ENCODE peak calls at places on chromosomes 13 and 19, in seven cellular contexts. H is transverse colon, C is stomach, Y is H1, J is HCT116, P is HepG2, X is upper lobe of left lung. O is an unnamed sample.

GRCh38 chr19:53812335-53812734 is 11.8 kb downstream of the NLRP12 start:
- DNase-seq in H (no peak), C (no peak), Y (peak; percentile 54), J (no peak), P (no peak), X (no peak), O (no peak)

GRCh38 chr19:4375620-4376228 is 24.6 kb downstream of the SH3GL1 start:
- DNase-seq in H (peak; percentile 38), C (no peak), Y (no peak), J (no peak), P (peak; percentile 51), X (no peak), O (no peak)

GRCh38 chr13:40483601-40484000 is 182.8 kb downstream of the FOXO1 start:
- DNase-seq in H (no peak), C (no peak), Y (no peak), J (no peak), P (no peak), X (no peak), O (no peak)

GRCh38 chr13:37534181-37534580 is 64.4 kb downstream of the POSTN start:
- DNase-seq in H (no peak), C (no peak), Y (no peak), J (no peak), P (no peak), X (no peak), O (no peak)

GRCh38 chr19:9986787-9987281 is 23.5 kb downstream of the COL5A3 start:
- DNase-seq in H (peak; percentile 13), C (no peak), Y (no peak), J (no peak), P (no peak), X (no peak), O (peak; percentile 32)

GRCh38 chr13:100197591-100198365 is 108.9 kb downstream of the PCCA start:
- DNase-seq in H (peak; percentile 46), C (peak; percentile 73), Y (no peak), J (no peak), P (no peak), X (no peak), O (no peak)

GRCh38 chr19:12954150-12954962 is 2.7 kb downstream of the GADD45GIP1 start:
- DNase-seq in H (no peak), C (no peak), Y (no peak), J (no peak), P (no peak), X (no peak), O (no peak)

GRCh38 chr13:53141336-53141735 is 112.7 kb downstream of the OLFM4 start:
- DNase-seq in H (no peak), C (no peak), Y (no peak), J (no peak), P (no peak), X (no peak), O (no peak)

GRCh38 chr19:49585023-49585422 is 3.9 kb downstream of the PRRG2 start:
- DNase-seq in H (no peak), C (no peak), Y (peak; percentile 81), J (no peak), P (no peak), X (no peak), O (no peak)

GRCh38 chr13:51874651-51875050 is 12.9 kb downstream of the CCDC70 start:
- DNase-seq in H (no peak), C (no peak), Y (no peak), J (no peak), P (no peak), X (no peak), O (no peak)

GRCh38 chr13:112742583-112742982 is 52.7 kb downstream of the ATP11A start:
- DNase-seq in H (no peak), C (no peak), Y (no peak), J (no peak), P (no peak), X (no peak), O (no peak)

GRCh38 chr13:30796833-30797601 is 61.7 kb downstream of the ALOX5AP start:
- DNase-seq in H (no peak), C (no peak), Y (no peak), J (no peak), P (no peak), X (no peak), O (peak; percentile 70)

GRCh38 chr13:95403349-95404140 is 102.3 kb upstream of the ABCC4 start:
- DNase-seq in H (no peak), C (no peak), Y (peak; percentile 83), J (no peak), P (no peak), X (no peak), O (no peak)

GRCh38 chr13:70568571-70568970 is 460.3 kb upstream of the KLHL1 start:
- DNase-seq in H (no peak), C (no peak), Y (no peak), J (peak; percentile 19), P (peak; percentile 25), X (no peak), O (no peak)

GRCh38 chr13:101575591-101575990 is 123.1 kb downstream of the ITGBL1 start:
- DNase-seq in H (no peak), C (no peak), Y (no peak), J (no peak), P (no peak), X (no peak), O (no peak)

GRCh38 chr19:41218615-41219507 is at the start of gene AXL:
- DNase-seq in H (peak; percentile 64), C (peak; percentile 39), Y (peak; percentile 90), J (peak; percentile 38), P (peak; percentile 25), X (peak; percentile 53), O (peak; percentile 93)

GRCh38 chr13:74710006-74710405 is 575.8 kb upstream of the KLF12 start:
- DNase-seq in H (no peak), C (no peak), Y (no peak), J (no peak), P (no peak), X (no peak), O (no peak)

DNA sequence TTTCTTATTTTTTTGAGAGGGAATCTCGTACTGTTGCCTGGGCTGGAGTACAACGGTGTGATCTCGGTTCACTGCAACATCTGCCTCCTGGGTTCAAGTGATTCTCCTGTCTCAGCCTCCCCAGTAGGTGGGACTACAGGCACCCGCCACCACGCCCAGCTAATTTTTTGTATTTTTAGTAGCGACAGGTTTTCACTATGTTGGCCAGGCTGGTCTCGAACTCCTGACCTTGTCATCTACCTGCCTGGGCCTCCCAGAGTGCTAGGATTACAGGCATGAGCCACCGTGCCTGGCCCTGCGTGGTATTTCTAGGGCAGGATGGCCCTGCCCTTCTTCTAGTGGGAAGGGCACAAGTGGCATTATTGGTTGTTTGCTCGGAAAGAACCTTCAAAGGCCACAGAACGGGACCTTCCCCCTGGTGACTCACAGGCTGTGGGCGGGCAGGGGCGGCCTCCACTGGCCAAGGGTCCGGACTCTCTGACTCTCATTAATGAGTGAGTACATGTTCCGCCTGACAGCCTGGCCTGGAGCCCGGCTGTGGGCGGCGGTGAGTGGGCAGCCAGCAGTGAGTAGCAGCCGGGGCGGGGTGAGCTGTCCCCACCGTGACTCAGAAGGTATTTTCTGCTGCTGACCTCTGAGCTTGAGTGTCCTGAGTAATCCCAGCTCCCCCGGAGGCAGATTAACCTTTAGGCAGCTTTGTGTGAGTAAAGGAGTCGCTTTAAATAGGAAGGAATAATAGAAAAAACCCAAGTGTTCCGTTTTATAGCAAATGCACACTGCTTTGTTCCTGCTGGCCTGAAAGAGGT is 5.1 kb downstream of the DOT1L start:
- DNase-seq in H (peak; percentile 94), C (peak; percentile 96), Y (no peak), J (peak; percentile 98), P (peak; percentile 99), X (peak; percentile 99), O (peak; percentile 95)
- H3K4me1 ChIP-seq in H (peaks cover 69% of the 10 kb centered on the region), C (peaks cover 94% of the 10 kb centered on the region), Y (peaks cover 7% of the 10 kb centered on the region), J (peaks cover 73% of the 10 kb centered on the region), P (peaks cover 79% of the 10 kb centered on the region), X (peaks cover 69% of the 10 kb centered on the region), O (peaks cover 11% of the 10 kb centered on the region)

GRCh38 chr19:7645159-7645558 is 8.2 kb downstream of the STXBP2 start:
- DNase-seq in H (no peak), C (no peak), Y (no peak), J (no peak), P (no peak), X (no peak), O (no peak)
- TF ChIP-seq POLR2A in H (no peak), C (no peak), Y (no peak), J (no peak), P (no peak), X (no peak), O (no peak)

GRCh38 chr19:1038995-1039645 is 787 bp upstream of the ABCA7 start:
- DNase-seq in H (no peak), C (no peak), Y (peak; percentile 63), J (no peak), P (no peak), X (no peak), O (no peak)

GRCh38 chr19:1041835-1042685 is 2.2 kb downstream of the ABCA7 start:
- DNase-seq in H (peak; percentile 94), C (peak; percentile 67), Y (no peak), J (peak; percentile 90), P (no peak), X (no peak), O (no peak)

GRCh38 chr19:1040476-1041271 is 767 bp downstream of the ABCA7 start:
- DNase-seq in H (peak; percentile 94), C (peak; percentile 94), Y (peak; percentile 95), J (peak; percentile 96), P (peak; percentile 87), X (peak; percentile 93), O (peak; percentile 89)

GRCh38 chr19:1041272-1041834 is 1.4 kb downstream of the ABCA7 start:
- DNase-seq in H (no peak), C (no peak), Y (no peak), J (no peak), P (no peak), X (no peak), O (no peak)

DNA sequence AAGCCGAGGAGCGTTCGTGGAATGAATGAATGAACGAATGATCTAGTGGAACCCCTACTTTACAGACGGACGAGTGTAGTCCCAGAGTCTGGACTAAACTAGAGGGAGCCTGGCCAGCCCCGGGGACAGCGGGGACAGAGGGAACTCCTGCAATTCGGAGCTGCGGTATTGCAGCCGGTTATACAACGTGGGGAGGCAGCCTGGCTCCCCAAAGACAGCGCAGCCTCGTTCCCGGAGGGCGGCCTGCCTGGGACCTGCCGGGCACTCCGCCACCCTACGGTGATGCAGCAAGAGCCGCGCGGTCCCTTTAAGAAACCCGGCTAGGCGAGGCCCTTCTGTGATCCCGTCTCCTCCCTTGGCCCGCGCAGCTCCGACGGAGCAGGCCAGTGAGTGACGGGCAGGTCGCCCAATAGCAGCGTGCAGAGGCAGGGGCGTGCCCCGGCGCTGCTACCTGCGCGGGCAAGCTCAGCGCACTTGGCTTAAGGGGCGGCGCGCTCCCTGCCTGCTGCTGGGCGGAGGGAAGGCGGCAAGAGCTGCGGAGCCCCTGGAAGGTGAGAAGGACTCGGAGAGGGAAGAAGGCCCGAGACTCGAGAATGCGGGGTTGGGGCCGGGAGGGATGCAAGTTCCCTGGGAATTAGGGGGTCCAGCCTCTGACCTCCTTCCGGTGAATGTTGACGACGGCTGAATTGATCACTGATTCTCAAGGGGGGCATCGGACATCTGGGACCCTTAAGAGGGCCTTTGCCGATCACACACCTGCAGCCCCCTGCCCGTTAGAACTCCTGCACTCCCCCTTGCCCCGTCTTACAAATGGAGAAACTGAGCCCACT is at the start of gene ABCA7:
- DNase-seq in H (peak; percentile 99), C (peak; percentile 100), Y (peak; percentile 100), J (peak; percentile 96), P (peak; percentile 90), X (peak; percentile 99), O (peak; percentile 98)
- TF ChIP-seq POLR2AphosphoS5 in H (peak; percentile 96), C (peak; percentile 80), Y (peak; percentile 93), J (peak; percentile 70), P (no peak), X (peak; percentile 92), O (peak; percentile 62)

DNA sequence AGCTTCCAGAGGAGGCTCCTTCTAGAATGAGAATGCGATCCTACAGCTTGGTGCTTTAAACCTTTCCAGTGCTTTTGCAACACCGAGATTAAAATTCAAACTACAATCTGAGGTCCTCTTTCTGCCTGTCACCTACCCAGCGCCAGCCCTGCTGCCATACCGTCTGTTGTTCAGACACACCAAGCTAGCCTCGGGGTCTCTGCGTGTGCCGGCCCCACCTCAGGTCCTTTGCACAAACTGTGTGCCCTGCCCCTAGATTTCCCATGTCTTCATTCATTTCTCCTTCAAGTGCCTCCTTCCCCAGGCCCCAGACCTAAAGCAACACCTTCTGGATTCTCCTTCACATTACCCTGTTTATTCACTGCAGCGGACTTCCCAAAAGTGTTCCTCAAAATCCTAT is 11.1 kb downstream of the HSH2D start:
- DNase-seq in H (no peak), C (no peak), Y (no peak), J (no peak), P (no peak), X (no peak), O (no peak)
- H3K4me1 ChIP-seq in H (no peaks in the 10 kb centered on the region), C (no peaks in the 10 kb centered on the region), Y (no peaks in the 10 kb centered on the region), J (peaks cover 24% of the 10 kb centered on the region), P (no peaks in the 10 kb centered on the region), X (no peaks in the 10 kb centered on the region), O (no peaks in the 10 kb centered on the region)

O was measured in breast epithelium.